ENCODE peak calls at places on chromosomes 12 and 14, in nine cellular contexts. U, Q, O, B, C, T, A, F and S are unnamed samples.

GRCh38 chr12:21891763-21892217 is 49.4 kb downstream of the ABCC9 start:
- DNase-seq in U (peak), Q (no peak), O (peak), B (no peak), C (no peak), T (no peak), A (no peak), F (no peak), S (no peak)

GRCh38 chr12:130780880-130781575 is 58.0 kb downstream of the STX2 start:
- DNase-seq in U (no peak), Q (no peak), O (no peak), B (no peak), C (no peak), T (no peak), A (no peak), F (no peak), S (no peak)

GRCh38 chr12:3661028-3661427 is 91.9 kb downstream of the CRACR2A start:
- DNase-seq in U (no peak), Q (no peak), O (no peak), B (no peak), C (no peak), T (no peak), A (no peak), F (no peak), S (no peak)

GRCh38 chr12:67790660-67791059 is 142.1 kb downstream of the DYRK2 start:
- DNase-seq in U (no peak), Q (no peak), O (no peak), B (no peak), C (no peak), T (no peak), A (no peak), F (no peak), S (no peak)

GRCh38 chr12:30977537-30978349 is 51.2 kb downstream of the TSPAN11 start:
- DNase-seq in U (no peak), Q (no peak), O (no peak), B (no peak), C (no peak), T (no peak), A (no peak), F (no peak), S (no peak)

GRCh38 chr14:100019156-100019882 is 45.9 kb upstream of the EVL start:
- DNase-seq in U (no peak), Q (no peak), O (no peak), B (no peak), C (no peak), T (peak), A (no peak), F (no peak), S (no peak)

GRCh38 chr12:4307593-4308333 is 13.2 kb upstream of the TIGAR start:
- DNase-seq in U (peak), Q (peak), O (peak), B (peak), C (peak), T (peak), A (no peak), F (peak), S (peak)

GRCh38 chr12:51714666-51715065 is 123.6 kb downstream of the SCN8A start:
- DNase-seq in U (no peak), Q (no peak), O (no peak), B (no peak), C (no peak), T (no peak), A (no peak), F (peak), S (no peak)

GRCh38 chr12:3317481-3317815 is 173.6 kb upstream of the PRMT8 start:
- DNase-seq in U (no peak), Q (peak), O (no peak), B (no peak), C (no peak), T (no peak), A (no peak), F (no peak), S (no peak)

GRCh38 chr14:72906879-72907278 is 13.0 kb upstream of the DPF3 start:
- DNase-seq in U (no peak), Q (no peak), O (no peak), B (no peak), C (no peak), T (no peak), A (no peak), F (no peak), S (no peak)

GRCh38 chr14:34256223-34256622 is 205.8 kb downstream of the SPTSSA start:
- DNase-seq in U (no peak), Q (no peak), O (no peak), B (no peak), C (no peak), T (no peak), A (no peak), F (no peak), S (no peak)

GRCh38 chr12:76155157-76155556 is 70.7 kb upstream of the NAP1L1 start:
- DNase-seq in U (no peak), Q (no peak), O (no peak), B (no peak), C (no peak), T (no peak), A (no peak), F (no peak), S (no peak)

GRCh38 chr12:116291218-116291617 is 13.7 kb upstream of the MED13L start:
- DNase-seq in U (no peak), Q (no peak), O (no peak), B (no peak), C (no peak), T (no peak), A (no peak), F (no peak), S (no peak)
- TF ChIP-seq CTCF in U (no peak), Q (no peak), O (no peak), B (no peak), C (no peak), T (no peak), A (no peak), F (no peak), S (no peak)

DNA sequence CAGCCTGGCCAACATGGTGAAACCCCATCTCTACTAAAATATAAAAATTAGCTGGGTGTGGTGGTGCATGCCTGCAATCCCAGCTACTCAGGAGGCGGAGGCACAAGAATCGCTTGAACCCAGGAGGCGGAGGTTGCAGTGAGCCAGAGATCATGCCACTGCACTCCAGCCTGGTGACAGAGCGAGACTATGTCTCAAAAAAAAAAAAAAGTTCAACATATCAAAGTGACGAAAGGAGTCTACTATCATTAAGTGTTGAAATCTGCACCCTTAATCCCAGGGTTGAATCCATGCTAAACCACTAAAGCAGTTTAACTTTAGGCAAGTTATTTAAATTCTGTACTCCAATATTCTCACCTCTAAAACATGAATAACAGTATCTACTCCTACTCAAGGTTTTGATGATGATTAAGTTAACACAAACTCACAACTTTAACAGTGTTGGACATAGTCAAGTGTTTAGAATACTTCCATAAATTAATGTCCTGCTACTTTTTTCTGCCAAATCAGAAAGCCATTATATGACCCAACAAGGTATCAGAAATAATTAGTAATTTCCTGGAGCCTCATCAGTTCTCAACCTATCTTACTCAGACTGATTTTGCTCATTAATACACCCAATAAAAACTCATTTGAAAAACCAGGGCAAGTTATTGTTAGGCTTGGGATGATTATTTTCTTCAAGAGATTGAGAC is 10.9 kb downstream of the HNRNPC start:
- DNase-seq in U (no peak), Q (no peak), O (no peak), B (peak), C (no peak), T (no peak), A (no peak), F (no peak), S (no peak)
- TF ChIP-seq CTCF in U (no peak), Q (no peak), O (no peak), B (no peak), C (no peak), T (no peak), A (no peak), F (no peak), S (no peak)

GRCh38 chr14:22589096-22589839 is at the start of gene DAD1:
- DNase-seq in U (peak), Q (peak), O (peak), B (peak), C (peak), T (peak), A (peak), F (peak), S (peak)
- TF ChIP-seq CTCF in U (no peak), Q (no peak), O (no peak), B (no peak), C (no peak), T (no peak), A (no peak), F (no peak), S (no peak)

GRCh38 chr14:76956253-76957090 is 72.0 kb downstream of the IRF2BPL start:
- DNase-seq in U (peak), Q (peak), O (peak), B (peak), C (peak), T (peak), A (peak), F (peak), S (peak)
- TF ChIP-seq CTCF in U (peak), Q (no peak), O (no peak), B (peak), C (no peak), T (peak), A (no peak), F (peak), S (no peak)